ENCODE peak calls at places on chromosomes 3 and 15, in five cellular contexts. R is germinal center, Y is epithelial cell of esophagus, C is left cardiac atrium, G is T-helper 2 cell. W is an unnamed sample.

GRCh38 chr15:52010633-52011595 is 8.1 kb upstream of the MAPK6 start:
- DNase-seq in R (no peak), C (no peak), G (peak; percentile 38), Y (peak; percentile 99), W (no peak)

GRCh38 chr3:184040010-184040409 is 8.5 kb downstream of the HTR3D start:
- DNase-seq in Y (peak; percentile 10), G (no peak), C (no peak), R (no peak), W (peak; percentile 51)

GRCh38 chr3:9808345-9809037 is 1.6 kb upstream of the TTLL3 start:
- DNase-seq in Y (peak; percentile 57), G (peak; percentile 18), C (no peak), R (peak; percentile 51), W (no peak)

GRCh38 chr3:176971613-176972174 is 225.6 kb downstream of the TBL1XR1 start:
- DNase-seq in C (no peak), R (no peak), Y (no peak), G (no peak), W (no peak)

GRCh38 chr3:10783360-10784346 is 32.4 kb upstream of the SLC6A11 start:
- DNase-seq in G (no peak), R (peak; percentile 24), C (no peak), Y (peak; percentile 54), W (no peak)

GRCh38 chr3:50502584-50503423 is 630 bp downstream of the CACNA2D2 start:
- DNase-seq in C (no peak), Y (no peak), R (peak; percentile 31), G (no peak), W (no peak)

GRCh38 chr3:184663756-184664155 is 48.1 kb downstream of the MAGEF1 start:
- DNase-seq in G (no peak), C (no peak), R (no peak), Y (no peak), W (no peak)

GRCh38 chr15:73127302-73127936 is 75.2 kb downstream of the NEO1 start:
- DNase-seq in Y (peak; percentile 48), C (no peak), G (no peak), R (peak; percentile 36), W (peak; percentile 2)

GRCh38 chr3:27718459-27718858 is 3.7 kb downstream of the EOMES start:
- DNase-seq in G (no peak), C (no peak), Y (no peak), R (no peak), W (no peak)

GRCh38 chr15:70701891-70702568 is 61.3 kb downstream of the UACA start:
- DNase-seq in Y (peak; percentile 58), R (no peak), C (no peak), G (no peak), W (peak; percentile 56)

GRCh38 chr3:45528429-45528828 is 66.1 kb upstream of the LIMD1 start:
- DNase-seq in G (peak; percentile 13), C (no peak), Y (peak; percentile 54), R (no peak), W (no peak)

GRCh38 chr3:55669133-55669532 is 182.0 kb upstream of the WNT5A start:
- DNase-seq in Y (peak; percentile 59), R (no peak), C (no peak), G (no peak), W (no peak)

GRCh38 chr15:39472661-39473657 is 107.9 kb upstream of the THBS1 start:
- DNase-seq in G (no peak), Y (no peak), R (no peak), C (peak; percentile 89), W (no peak)

GRCh38 chr15:66108483-66109270 is 144.9 kb downstream of the MEGF11 start:
- DNase-seq in Y (no peak), G (no peak), C (no peak), R (no peak), W (no peak)

GRCh38 chr3:36813320-36813719 is 49.0 kb upstream of the DCLK3 start:
- DNase-seq in C (no peak), R (no peak), Y (peak; percentile 83), G (no peak), W (no peak)

GRCh38 chr15:28164876-28165275 is 65.8 kb upstream of the OCA2 start:
- DNase-seq in G (no peak), R (no peak), Y (no peak), C (no peak), W (no peak)

GRCh38 chr15:89672221-89673161 is 6.7 kb downstream of the PLIN1 start:
- DNase-seq in G (no peak), C (no peak), R (no peak), Y (no peak), W (no peak)

GRCh38 chr15:40075298-40076044 is 33.2 kb downstream of the BMF start:
- DNase-seq in R (no peak), Y (no peak), G (no peak), C (no peak), W (no peak)

GRCh38 chr3:195764961-195765706 is 44.4 kb downstream of the MUC20 start:
- DNase-seq in G (no peak), Y (no peak), R (no peak), C (no peak), W (no peak)

GRCh38 chr3:177150970-177151627 is 46.2 kb downstream of the TBL1XR1 start:
- DNase-seq in R (no peak), C (no peak), G (no peak), Y (peak; percentile 89), W (peak; percentile 40)

GRCh38 chr15:91866371-91866905 is 12.9 kb downstream of the SLCO3A1 start:
- DNase-seq in G (no peak), R (no peak), Y (peak; percentile 93), C (no peak), W (no peak)

GRCh38 chr15:70741107-70741511 is 22.2 kb downstream of the UACA start:
- DNase-seq in Y (peak; percentile 88), G (no peak), R (no peak), C (peak; percentile 72), W (no peak)